ENCODE peak calls at places on chromosome 18, in seven cellular contexts. M is PC-3; D is pancreas; Y is GM12878; Q is naive thymus-derived CD4-positive, alpha-beta T cell; H is body of pancreas; W is GM23248. X is an unnamed sample. For H3K4me1, the result is how much of the 10 kb centered on the place peaks cover.

GRCh38 chr18:23238651-23239349 is 103.5 kb downstream of the CABLES1 start:
- DNase-seq in Y (no peak), D (no peak), W (peak), H (no peak), Q (no peak), M (no peak), X (no peak)

GRCh38 chr18:78664851-78665250 is 314.8 kb upstream of the SALL3 start:
- DNase-seq in Y (no peak), M (no peak), D (no peak), H (no peak), W (no peak), Q (no peak), X (no peak)

GRCh38 chr18:68969027-68969426 is 171.1 kb downstream of the CCDC102B start:
- DNase-seq in Q (no peak), M (no peak), H (no peak), Y (no peak), W (no peak), D (no peak), X (no peak)

GRCh38 chr18:8114480-8114879 is 494.8 kb upstream of the RAB12 start:
- DNase-seq in D (no peak), H (no peak), Y (no peak), W (no peak), Q (no peak), M (no peak), X (no peak)

GRCh38 chr18:38545071-38545470 is 979.5 kb upstream of the CELF4 start:
- DNase-seq in M (peak), Q (no peak), D (no peak), Y (no peak), H (no peak), W (no peak), X (no peak)

GRCh38 chr18:45687617-45688016 is 36.4 kb upstream of the SLC14A1 start:
- DNase-seq in Y (no peak), D (no peak), W (peak), H (no peak), M (no peak), Q (no peak), X (no peak)

GRCh38 chr18:69123421-69123820 is 277.3 kb upstream of the DOK6 start:
- DNase-seq in W (no peak), Y (no peak), M (no peak), D (no peak), H (no peak), Q (no peak), X (no peak)

GRCh38 chr18:3048121-3048520 is 35.2 kb upstream of the LPIN2 start:
- DNase-seq in Y (no peak), W (no peak), M (no peak), Q (no peak), H (no peak), D (no peak), X (no peak)

GRCh38 chr18:50578651-50579050 is 18.8 kb downstream of the MAPK4 start:
- DNase-seq in D (no peak), M (peak), Y (no peak), H (no peak), W (no peak), Q (no peak), X (peak)

DNA sequence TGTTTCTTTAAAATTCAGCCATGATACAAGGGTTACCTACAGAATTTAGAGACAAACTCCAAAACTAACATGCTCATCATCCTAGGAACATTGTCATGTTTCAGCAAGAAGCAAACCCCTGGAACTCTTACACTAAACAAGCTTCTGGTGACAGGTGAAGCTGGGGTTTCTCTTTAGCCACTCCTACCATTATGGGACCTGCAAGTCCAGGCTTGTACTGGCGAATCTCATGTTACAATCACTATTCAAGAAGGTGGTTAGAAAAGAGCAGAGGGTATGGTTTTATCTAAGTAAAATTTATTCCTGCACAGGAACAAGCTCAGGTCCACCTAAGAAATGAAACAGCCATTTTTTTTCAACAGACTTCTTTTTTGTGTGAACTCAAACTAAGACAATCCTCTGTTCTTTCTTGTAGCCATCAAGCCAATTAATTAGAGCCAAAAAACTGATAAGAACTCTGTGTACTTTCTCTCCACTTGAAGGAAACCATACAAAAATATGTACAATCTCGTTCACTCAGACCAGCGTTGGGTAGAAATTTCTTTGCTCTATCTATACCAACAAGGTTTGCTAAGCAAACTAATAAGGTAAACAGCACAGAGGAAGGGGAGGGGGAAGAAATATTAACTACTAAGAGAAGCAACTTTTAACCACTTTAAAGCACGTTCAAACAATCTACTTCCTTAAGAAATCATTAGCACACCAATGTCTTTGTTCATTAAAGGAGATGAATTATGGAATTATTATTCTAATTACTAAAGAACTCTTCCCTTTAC is 63.3 kb upstream of the NEDD4L start:
- DNase-seq in Y (no peak), W (no peak), H (no peak), M (no peak), Q (no peak), D (no peak), X (no peak)
- H3K4me1 ChIP-seq in Y (under half), W (under half), H (under half), M (under half), Q (under half), D (under half), X (under half)

GRCh38 chr18:77206676-77207370 is 42.8 kb upstream of the GALR1 start:
- DNase-seq in Q (no peak), Y (no peak), H (no peak), D (no peak), W (peak), M (no peak), X (no peak)
- H3K4me3 ChIP-seq in Q (no peak), Y (no peak), H (no peak), D (no peak), W (peak), M (no peak), X (no peak)

GRCh38 chr18:12314586-12315305 is 6.7 kb downstream of the TUBB6 start:
- DNase-seq in Q (no peak), H (no peak), D (no peak), Y (no peak), W (no peak), M (no peak), X (no peak)
- H3K4me1 ChIP-seq in Q (under half), H (half or more), D (under half), Y (under half), W (half or more), M (under half), X (under half)

DNA sequence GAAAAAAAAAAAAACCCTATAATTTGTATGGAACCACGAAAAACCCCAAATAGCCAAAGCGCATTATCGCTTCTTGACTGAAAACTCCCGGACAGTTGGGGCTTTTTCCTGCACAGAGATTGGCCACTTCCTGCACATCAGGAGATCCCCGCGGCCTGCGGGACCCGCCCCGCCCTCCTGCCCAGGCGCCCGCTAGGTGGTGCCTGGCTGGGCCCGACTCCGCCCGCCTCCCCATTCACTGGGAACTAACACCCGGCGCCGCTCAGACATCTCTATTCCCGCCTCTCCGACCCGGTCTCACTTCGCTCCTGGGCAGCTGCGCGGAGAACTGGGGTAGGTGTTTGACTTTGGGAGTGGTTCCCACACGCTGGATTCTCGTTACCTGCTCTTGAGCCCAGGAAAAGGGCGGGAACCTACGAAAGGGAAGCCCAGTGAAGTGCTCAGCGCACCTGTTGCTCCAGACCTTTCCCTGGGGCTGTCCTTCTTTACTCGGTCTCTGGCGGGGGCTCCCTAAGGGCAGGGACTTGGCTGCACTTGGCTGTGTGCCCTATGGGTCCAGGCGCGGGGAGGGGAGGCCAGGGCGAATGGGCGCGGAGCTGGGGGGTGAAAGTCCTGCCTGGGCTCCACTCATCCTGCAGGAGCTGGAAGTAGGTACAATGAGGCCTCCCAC is at the start of gene HMSD:
- DNase-seq in H (peak), W (peak), D (peak), M (peak), Y (peak), Q (peak), X (no peak)
- H3K4me3 ChIP-seq in H (no peak), W (peak), D (peak), M (peak), Y (peak), Q (peak), X (peak)

X was measured in RWPE2.